ENCODE peak calls at places on chromosomes 3 and 15, in four cellular contexts. X is mesendoderm, A is H1, Z is H9. K is an unnamed sample.

GRCh38 chr3:17070560-17070959 is 185.8 kb downstream of the PLCL2 start:
- DNase-seq in X (peak), A (no peak), Z (peak), K (peak)

GRCh38 chr3:122628567-122628966 is 51.1 kb downstream of the PARP15 start:
- DNase-seq in X (no peak), A (no peak), Z (no peak), K (no peak)

GRCh38 chr3:193944161-193944884 is 191.6 kb upstream of the HES1 start:
- DNase-seq in X (peak), A (no peak), Z (peak), K (no peak)

GRCh38 chr3:168061332-168061996 is 34.3 kb downstream of the GOLIM4 start:
- DNase-seq in X (no peak), A (no peak), Z (no peak), K (no peak)

GRCh38 chr3:182682263-182683229 is 110.8 kb upstream of the ATP11B start:
- DNase-seq in X (peak), A (peak), Z (peak), K (peak)

GRCh38 chr15:90807687-90808086 is 60.7 kb upstream of the FURIN start:
- DNase-seq in X (no peak), A (no peak), Z (no peak), K (peak)

GRCh38 chr3:124486324-124486723 is 243.9 kb upstream of the UMPS start:
- DNase-seq in X (peak), A (no peak), Z (no peak), K (no peak)

GRCh38 chr3:130345487-130346079 is at the start of gene COL6A5:
- DNase-seq in X (peak), A (peak), Z (peak), K (no peak)

GRCh38 chr3:15860014-15860934 is 62.5 kb upstream of the ANKRD28 start:
- DNase-seq in X (peak), A (peak), Z (peak), K (peak)

GRCh38 chr3:37243811-37244748 is 69.7 kb upstream of the LRRFIP2 start:
- DNase-seq in X (peak), A (peak), Z (peak), K (peak)

GRCh38 chr15:50452927-50453326 is 28.7 kb downstream of the USP8 start:
- DNase-seq in X (no peak), A (no peak), Z (no peak), K (peak)

GRCh38 chr3:195143221-195143620 is 127.7 kb downstream of the XXYLT1 start:
- DNase-seq in X (no peak), A (no peak), Z (no peak), K (no peak)

GRCh38 chr3:70726966-70727365 is 414.5 kb upstream of the MDFIC2 start:
- DNase-seq in X (no peak), A (no peak), Z (no peak), K (peak)

GRCh38 chr3:112681822-112682325 is 40.9 kb upstream of the CCDC80 start:
- DNase-seq in X (no peak), A (no peak), Z (no peak), K (peak)

GRCh38 chr15:50562735-50563640 is 16.5 kb upstream of the USP50 start:
- DNase-seq in X (no peak), A (no peak), Z (no peak), K (peak)

GRCh38 chr3:196966526-196967401 is 1.9 kb downstream of the PIGZ start:
- DNase-seq in X (peak), A (peak), Z (no peak), K (no peak)

GRCh38 chr3:76044601-76045600 is 259.6 kb upstream of the ZNF717 start:
- DNase-seq in X (peak), A (peak), Z (no peak), K (peak)

GRCh38 chr15:88022711-88023110 is 233.8 kb downstream of the NTRK3 start:
- DNase-seq in X (no peak), A (no peak), Z (no peak), K (no peak)

GRCh38 chr15:47409601-47410000 is 307.7 kb upstream of the SEMA6D start:
- DNase-seq in X (peak), A (no peak), Z (no peak), K (peak)

GRCh38 chr3:10757821-10758130 is 58.3 kb upstream of the SLC6A11 start:
- DNase-seq in X (no peak), A (no peak), Z (no peak), K (no peak)

GRCh38 chr3:188491276-188491687 is 337.3 kb downstream of the LPP start:
- DNase-seq in X (no peak), A (no peak), Z (no peak), K (peak)

GRCh38 chr3:12983326-12983725 is 89.9 kb downstream of the IQSEC1 start:
- DNase-seq in X (no peak), A (no peak), Z (no peak), K (no peak)

GRCh38 chr3:135008326-135008725 is 213.3 kb downstream of the EPHB1 start:
- DNase-seq in X (no peak), A (no peak), Z (no peak), K (no peak)

GRCh38 chr3:159922861-159923312 is 65.7 kb upstream of the IL12A start:
- DNase-seq in X (no peak), A (no peak), Z (no peak), K (no peak)

GRCh38 chr15:69583627-69584026 is 131.0 kb downstream of the RPLP1 start:
- DNase-seq in X (no peak), A (no peak), Z (no peak), K (no peak)

GRCh38 chr3:111277226-111277625 is 205.6 kb downstream of the NECTIN3 start:
- DNase-seq in X (peak), A (no peak), Z (no peak), K (peak)

GRCh38 chr3:129829640-129830039 is 63.9 kb downstream of the TMCC1 start:
- DNase-seq in X (peak), A (no peak), Z (peak), K (peak)

GRCh38 chr3:12476238-12476897 is 7.9 kb upstream of the TSEN2 start:
- DNase-seq in X (no peak), A (no peak), Z (no peak), K (peak)

GRCh38 chr3:124558898-124559649 is 171.2 kb upstream of the UMPS start:
- DNase-seq in X (peak), A (no peak), Z (peak), K (peak)

GRCh38 chr15:88888719-88889118 is 6.6 kb downstream of the HAPLN3 start:
- DNase-seq in X (no peak), A (no peak), Z (no peak), K (no peak)

GRCh38 chr3:194367992-194368841 is 1.3 kb downstream of the LRRC15 start:
- DNase-seq in X (no peak), A (no peak), Z (no peak), K (peak)

GRCh38 chr3:23649502-23649901 is 156.3 kb upstream of the UBE2E1 start:
- DNase-seq in X (peak), A (no peak), Z (no peak), K (no peak)

GRCh38 chr15:26889298-26889898 is 22.5 kb downstream of the GABRA5 start:
- DNase-seq in X (peak), A (peak), Z (no peak), K (peak)

GRCh38 chr15:38696120-38696727 is 131.6 kb upstream of the RASGRP1 start:
- DNase-seq in X (no peak), A (no peak), Z (no peak), K (peak)

GRCh38 chr3:134294302-134294925 is 43.8 kb upstream of the RYK start:
- DNase-seq in X (no peak), A (peak), Z (no peak), K (no peak)

GRCh38 chr3:122132949-122133540 is 50.4 kb upstream of the CASR start:
- DNase-seq in X (no peak), A (no peak), Z (no peak), K (no peak)

GRCh38 chr15:67458449-67458848 is 62.5 kb upstream of the C15orf61 start:
- DNase-seq in X (no peak), A (no peak), Z (no peak), K (no peak)

GRCh38 chr15:100759698-100760356 is 119.8 kb upstream of the ALDH1A3 start:
- DNase-seq in X (peak), A (no peak), Z (no peak), K (peak)

GRCh38 chr3:50574280-50574831 is 5.0 kb downstream of the HEMK1 start:
- DNase-seq in X (no peak), A (no peak), Z (no peak), K (no peak)

DNA sequence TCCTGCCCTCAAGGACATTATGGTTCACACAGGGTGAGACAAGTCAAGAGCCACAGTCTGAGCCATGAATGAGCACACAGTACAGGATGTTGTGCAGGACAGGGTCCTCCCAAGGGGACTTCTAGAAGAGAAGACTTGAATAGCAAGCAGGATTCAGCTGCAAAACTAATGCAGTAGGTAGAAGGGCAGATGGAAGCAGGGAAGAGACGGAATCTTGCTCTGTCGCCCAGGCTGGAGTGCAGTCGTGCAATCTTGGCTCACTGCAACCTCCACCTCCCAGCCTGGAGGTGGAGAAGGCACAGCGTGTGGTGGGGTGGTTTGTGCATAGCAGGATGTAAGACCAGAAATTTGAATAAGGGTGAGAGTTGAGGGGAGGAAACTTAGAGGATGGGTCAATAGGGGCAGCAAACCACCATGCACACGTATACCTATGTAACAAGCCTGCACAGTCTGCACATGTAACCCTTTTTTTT is 8.0 kb downstream of the BCL2L10 start:
- DNase-seq in X (no peak), A (no peak), Z (no peak), K (no peak)
- H3K4ac ChIP-seq in X (no peak), A (no peak), Z (no peak), K (no peak)

GRCh38 chr3:107957506-107957905 is 133.3 kb downstream of the CD47 start:
- DNase-seq in X (peak), A (no peak), Z (no peak), K (peak)

GRCh38 chr3:107959767-107960166 is 131.1 kb downstream of the CD47 start:
- DNase-seq in X (peak), A (no peak), Z (no peak), K (peak)

GRCh38 chr3:107954845-107955244 is 136.0 kb downstream of the CD47 start:
- DNase-seq in X (no peak), A (no peak), Z (no peak), K (no peak)

GRCh38 chr3:107956991-107957467 is 133.8 kb downstream of the CD47 start:
- DNase-seq in X (no peak), A (no peak), Z (no peak), K (peak)

GRCh38 chr3:107958151-107958550 is 132.7 kb downstream of the CD47 start:
- DNase-seq in X (peak), A (no peak), Z (no peak), K (no peak)
- H2BK120ac ChIP-seq in X (no peak), A (no peak), Z (no peak), K (no peak)

GRCh38 chr3:27643355-27643754 is 78.8 kb downstream of the EOMES start:
- DNase-seq in X (no peak), A (no peak), Z (no peak), K (no peak)

GRCh38 chr3:27642796-27643195 is 79.3 kb downstream of the EOMES start:
- DNase-seq in X (no peak), A (no peak), Z (no peak), K (no peak)

GRCh38 chr3:27639271-27639670 is 82.9 kb downstream of the EOMES start:
- DNase-seq in X (no peak), A (no peak), Z (no peak), K (no peak)

GRCh38 chr3:27641888-27642601 is 80.1 kb downstream of the EOMES start:
- DNase-seq in X (no peak), A (no peak), Z (no peak), K (no peak)

GRCh38 chr3:27641271-27641670 is 80.9 kb downstream of the EOMES start:
- DNase-seq in X (no peak), A (no peak), Z (no peak), K (no peak)
- H3K4ac ChIP-seq in X (no peak), A (no peak), Z (no peak), K (no peak)

GRCh38 chr3:171984883-171985282 is 54.5 kb upstream of the FNDC3B start:
- DNase-seq in X (no peak), A (no peak), Z (no peak), K (no peak)
- H2BK120ac ChIP-seq in X (no peak), A (no peak), Z (no peak), K (no peak)

GRCh38 chr15:74872702-74873035 is 496 bp downstream of the SCAMP2 start:
- DNase-seq in X (no peak), A (no peak), Z (no peak), K (no peak)
- H3K4ac ChIP-seq in X (no peak), A (no peak), Z (no peak), K (no peak)

GRCh38 chr15:55778932-55779331 is 36.0 kb upstream of the PRTG start:
- DNase-seq in X (no peak), A (no peak), Z (no peak), K (no peak)
- H2BK120ac ChIP-seq in X (no peak), A (no peak), Z (no peak), K (no peak)

GRCh38 chr15:95556225-95556624 is 774.3 kb upstream of the NR2F2 start:
- DNase-seq in X (no peak), A (no peak), Z (no peak), K (no peak)
- H3K4ac ChIP-seq in X (no peak), A (no peak), Z (no peak), K (no peak)

DNA sequence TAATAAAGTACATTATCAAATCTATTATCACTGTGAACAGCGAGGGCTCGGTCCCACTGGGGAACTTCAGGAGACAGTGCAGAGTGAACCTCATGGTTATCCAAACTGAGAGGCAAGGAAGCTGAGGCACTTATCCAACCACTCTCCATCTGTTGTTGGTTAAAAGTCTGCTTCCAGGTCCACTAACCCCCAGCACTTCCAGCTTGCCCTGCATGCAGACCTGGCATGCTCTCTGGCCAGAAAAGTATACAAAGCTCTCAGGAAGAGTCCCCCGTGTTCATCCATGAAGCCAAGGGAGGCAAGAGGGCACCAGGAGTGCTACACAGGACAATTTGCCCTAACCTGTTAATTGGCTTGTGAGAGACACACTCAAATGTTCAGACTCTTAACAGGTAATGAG is 36.0 kb downstream of the FBN1 start:
- DNase-seq in X (no peak), A (no peak), Z (no peak), K (no peak)
- H2BK120ac ChIP-seq in X (no peak), A (no peak), Z (no peak), K (no peak)

GRCh38 chr3:52393959-52394670 is 50.8 kb downstream of the SEMA3G start:
- DNase-seq in X (no peak), A (no peak), Z (no peak), K (no peak)
- H3K4ac ChIP-seq in X (no peak), A (no peak), Z (no peak), K (no peak)